ENCODE peak calls at places on chromosomes 13 and 19, in eight cellular contexts. Q is aorta; V is DND-41; Y is IMR-90; I is ovary; N is keratinocyte; R is PC-9; T is effector memory CD4-positive, alpha-beta T cell. S is an unnamed sample.

GRCh38 chr13:31225998-31226675 is 26.4 kb downstream of the B3GLCT start:
- DNase-seq in Y (no peak), R (no peak), N (no peak), V (no peak), Q (no peak), I (no peak), T (no peak), S (no peak)

GRCh38 chr19:50358483-50359431 is 6.7 kb downstream of the NAPSA start:
- DNase-seq in N (no peak), Y (peak; percentile 20), Q (peak; percentile 82), I (peak; percentile 89), R (no peak), V (peak; percentile 36), T (peak; percentile 69), S (peak; percentile 82)

GRCh38 chr13:51921790-51922740 is 60.3 kb downstream of the CCDC70 start:
- DNase-seq in Q (no peak), R (no peak), I (no peak), Y (peak; percentile 12), V (no peak), N (no peak), T (no peak), S (no peak)

GRCh38 chr13:62418872-62419271 is 1003.2 kb upstream of the PCDH20 start:
- DNase-seq in T (no peak), Q (no peak), Y (peak; percentile 30), V (no peak), R (no peak), N (no peak), I (no peak), S (no peak)

GRCh38 chr19:18468930-18469244 is 31.0 kb upstream of the ISYNA1 start:
- DNase-seq in N (no peak), T (no peak), R (no peak), V (no peak), Y (no peak), Q (no peak), I (no peak), S (no peak)

GRCh38 chr19:23283925-23284324 is 33.7 kb upstream of the ZNF724 start:
- DNase-seq in T (peak; percentile 51), V (peak; percentile 58), Q (peak; percentile 54), R (no peak), I (no peak), N (no peak), Y (peak; percentile 30), S (peak; percentile 29)

GRCh38 chr19:55705972-55706371 is 30.9 kb downstream of the EPN1 start:
- DNase-seq in V (no peak), T (no peak), R (no peak), N (no peak), Y (no peak), I (no peak), Q (no peak), S (no peak)

GRCh38 chr13:76009491-76009890 is 373.4 kb downstream of the LMO7 start:
- DNase-seq in T (no peak), V (no peak), Q (no peak), I (no peak), N (no peak), R (no peak), Y (peak; percentile 75), S (no peak)

GRCh38 chr13:87676254-87677042 is 5.3 kb downstream of the SLITRK5 start:
- DNase-seq in I (no peak), V (no peak), R (no peak), T (no peak), Q (peak; percentile 30), N (no peak), Y (no peak), S (no peak)

GRCh38 chr13:105991622-105992254 is 543.7 kb downstream of the EFNB2 start:
- DNase-seq in T (no peak), I (no peak), Q (no peak), R (peak; percentile 78), N (peak; percentile 100), V (no peak), Y (peak; percentile 80), S (no peak)

GRCh38 chr19:51784922-51785690 is 9.9 kb upstream of the FPR3 start:
- DNase-seq in N (peak; percentile 93), Y (no peak), V (no peak), Q (peak; percentile 85), R (peak; percentile 53), I (no peak), T (no peak), S (no peak)

GRCh38 chr19:37218592-37218935 is 550 bp downstream of the ZNF383 start:
- DNase-seq in Y (peak; percentile 39), I (no peak), V (no peak), R (no peak), Q (no peak), N (no peak), T (no peak), S (no peak)

GRCh38 chr19:12544401-12544876 is 6.8 kb downstream of the ZNF564 start:
- DNase-seq in Q (no peak), Y (peak; percentile 19), T (no peak), R (no peak), I (no peak), V (no peak), N (no peak), S (no peak)

GRCh38 chr13:66751691-66752090 is 478.4 kb downstream of the PCDH9 start:
- DNase-seq in V (no peak), Y (no peak), R (no peak), T (no peak), N (no peak), I (no peak), Q (no peak), S (no peak)

GRCh38 chr19:5563941-5564612 is 3.7 kb downstream of the TINCR start:
- DNase-seq in Y (peak; percentile 37), N (no peak), Q (no peak), R (peak; percentile 72), V (no peak), I (no peak), T (no peak), S (no peak)

GRCh38 chr13:86906458-86906857 is 764.7 kb upstream of the SLITRK5 start:
- DNase-seq in I (no peak), R (no peak), V (no peak), N (no peak), Y (peak; percentile 64), Q (no peak), T (no peak), S (no peak)

GRCh38 chr13:102702965-102703720 is 8.3 kb upstream of the METTL21C start:
- DNase-seq in I (no peak), Y (no peak), R (no peak), Q (no peak), V (no peak), T (no peak), N (no peak), S (no peak)

GRCh38 chr19:48371367-48371766 is 7.2 kb downstream of the SYNGR4 start:
- DNase-seq in N (no peak), T (no peak), V (no peak), R (no peak), I (no peak), Y (no peak), Q (no peak), S (no peak)

GRCh38 chr19:45774765-45775164 is 5.7 kb upstream of the SIX5 start:
- DNase-seq in T (no peak), Y (no peak), N (no peak), V (no peak), Q (no peak), R (no peak), I (no peak), S (no peak)

GRCh38 chr19:1304197-1304924 is 18.7 kb downstream of the EFNA2 start:
- DNase-seq in I (no peak), Q (no peak), N (no peak), V (no peak), T (no peak), R (no peak), Y (no peak), S (no peak)

GRCh38 chr13:97339989-97340361 is 94.0 kb upstream of the RAP2A start:
- DNase-seq in V (no peak), T (no peak), Y (no peak), R (no peak), I (no peak), Q (no peak), N (no peak), S (no peak)
- H3K4me1 ChIP-seq in V (no peaks in the 10 kb centered on the region), T (peaks cover 6% of the 10 kb centered on the region), Y (peaks cover 14% of the 10 kb centered on the region), R (no peaks in the 10 kb centered on the region), I (peaks cover 12% of the 10 kb centered on the region), Q (peaks cover 3% of the 10 kb centered on the region), N (peaks cover 6% of the 10 kb centered on the region), S (no peaks in the 10 kb centered on the region)

GRCh38 chr13:24280722-24281121 is 28.7 kb upstream of the C1QTNF9 start:
- DNase-seq in Q (no peak), V (no peak), Y (peak; percentile 20), I (no peak), R (no peak), N (no peak), T (no peak), S (no peak)
- H3K27ac ChIP-seq in Q (no peak overlapping the region), V (no peak overlapping the region), Y (no peak overlapping the region), I (no peak overlapping the region), R (no peak overlapping the region), N (no peak overlapping the region), T (peak overlapping the region; percentile 8), S (no peak overlapping the region)

GRCh38 chr19:7742991-7743390 is 4.3 kb downstream of the CD209 start:
- DNase-seq in I (no peak), N (no peak), V (no peak), Q (no peak), Y (no peak), T (no peak), R (no peak), S (no peak)
- H3K4me1 ChIP-seq in I (no peaks in the 10 kb centered on the region), N (no peaks in the 10 kb centered on the region), V (no peaks in the 10 kb centered on the region), Q (no peaks in the 10 kb centered on the region), Y (no peaks in the 10 kb centered on the region), T (no peaks in the 10 kb centered on the region), R (no peaks in the 10 kb centered on the region), S (no peaks in the 10 kb centered on the region)

GRCh38 chr19:41877916-41878905 is 1.1 kb downstream of the CD79A start:
- DNase-seq in R (no peak), Q (no peak), N (no peak), Y (no peak), V (no peak), I (no peak), T (no peak), S (no peak)

GRCh38 chr19:41879670-41880328 is 2.7 kb downstream of the CD79A start:
- DNase-seq in Y (no peak), I (no peak), V (no peak), T (no peak), N (no peak), R (no peak), Q (no peak), S (no peak)

GRCh38 chr19:41879080-41879479 is 2.0 kb downstream of the CD79A start:
- DNase-seq in Y (no peak), I (no peak), N (no peak), Q (no peak), T (no peak), R (no peak), V (no peak), S (no peak)

GRCh38 chr19:41877490-41877876 is 404 bp downstream of the CD79A start:
- DNase-seq in I (no peak), Y (no peak), V (peak; percentile 60), R (no peak), N (no peak), Q (no peak), T (no peak), S (no peak)

DNA sequence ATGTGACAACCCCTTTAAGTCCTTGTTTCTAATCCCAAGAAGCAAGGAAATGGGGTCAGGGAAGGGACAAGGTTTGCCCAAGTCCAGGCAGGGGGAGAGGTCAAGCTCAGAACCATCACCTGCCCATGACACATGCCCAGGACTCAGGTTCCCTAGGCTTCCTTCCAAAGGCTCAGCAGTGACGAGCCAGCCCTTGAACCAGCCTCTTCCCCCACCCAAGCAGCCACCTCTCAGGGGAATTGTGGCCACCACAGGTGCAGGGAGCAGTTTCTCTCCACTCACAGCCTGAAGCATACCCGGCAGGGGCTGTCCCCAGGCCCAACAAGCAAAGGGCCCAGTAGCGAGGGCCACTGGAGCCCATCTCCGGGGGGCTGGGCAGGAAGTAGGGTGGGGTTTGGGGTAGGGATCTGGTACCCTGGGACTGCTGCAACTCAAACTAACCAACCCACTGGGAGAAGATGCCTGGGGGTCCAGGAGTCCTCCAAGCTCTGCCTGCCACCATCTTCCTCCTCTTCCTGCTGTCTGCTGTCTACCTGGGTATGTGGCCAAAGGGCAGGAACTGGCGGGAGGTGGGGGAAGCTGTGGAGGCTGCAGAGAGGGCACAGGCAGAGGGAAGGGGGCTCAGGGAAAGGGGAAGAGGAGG is at the start of gene CD79A:
- DNase-seq in Q (no peak), Y (no peak), N (no peak), T (no peak), V (peak; percentile 96), I (no peak), R (no peak), S (no peak)
- H3K27ac ChIP-seq in Q (no peak within 1 kb of the TSS), Y (no peak within 1 kb of the TSS), N (no peak within 1 kb of the TSS), T (peak within 1 kb of the TSS; percentile 80), V (peak within 1 kb of the TSS; percentile 98), I (no peak within 1 kb of the TSS), R (no peak within 1 kb of the TSS), S (peak within 1 kb of the TSS; percentile 86)

S was measured in naive thymus-derived CD4-positive, alpha-beta T cell.